ENCODE peak calls at places on chromosomes 3 and 15, in five cellular contexts. Y, F, N, L and G are unnamed samples.
A peak's percentile ranks its signal among the peaks of the same experiment; 100 is the strongest.

GRCh38 chr15:70778258-70779076 is 15.1 kb upstream of the UACA start:
- DNase-seq in Y (peak; percentile 80), F (no peak), N (peak; percentile 64), L (peak; percentile 80), G (no peak)

GRCh38 chr3:28835249-28835648 is 445.6 kb upstream of the RBMS3 start:
- DNase-seq in Y (no peak), F (no peak), N (no peak), L (no peak), G (no peak)

GRCh38 chr3:8596706-8597514 is 47.7 kb downstream of the SSUH2 start:
- DNase-seq in Y (no peak), F (no peak), N (no peak), L (no peak), G (no peak)

GRCh38 chr3:48018841-48019240 is 2.6 kb upstream of the MAP4 start:
- DNase-seq in Y (peak; percentile 63), F (no peak), N (peak; percentile 68), L (peak; percentile 79), G (no peak)

GRCh38 chr3:29152379-29152778 is 128.5 kb upstream of the RBMS3 start:
- DNase-seq in Y (no peak), F (no peak), N (no peak), L (no peak), G (no peak)

GRCh38 chr3:33315826-33316225 is 38.6 kb downstream of the FBXL2 start:
- DNase-seq in Y (peak; percentile 80), F (no peak), N (peak; percentile 44), L (peak; percentile 15), G (no peak)

GRCh38 chr3:150106752-150107428 is 136.2 kb upstream of the PFN2 start:
- DNase-seq in Y (peak; percentile 92), F (no peak), N (peak; percentile 97), L (peak; percentile 93), G (no peak)

GRCh38 chr3:60696559-60697125 is 554.6 kb downstream of the FHIT start:
- DNase-seq in Y (no peak), F (no peak), N (no peak), L (no peak), G (no peak)

GRCh38 chr3:174859109-174859735 is at the start of gene NAALADL2:
- DNase-seq in Y (no peak), F (no peak), N (no peak), L (no peak), G (no peak)

GRCh38 chr3:145243875-145244274 is 917.1 kb downstream of the PLOD2 start:
- DNase-seq in Y (peak; percentile 89), F (no peak), N (peak; percentile 93), L (peak; percentile 1), G (peak; percentile 56)

GRCh38 chr15:59457103-59457502 is 19.1 kb downstream of the FAM81A start:
- DNase-seq in Y (no peak), F (no peak), N (no peak), L (no peak), G (no peak)

GRCh38 chr3:179716226-179716625 is 63.4 kb downstream of the USP13 start:
- DNase-seq in Y (no peak), F (no peak), N (peak; percentile 4), L (no peak), G (no peak)

GRCh38 chr3:177141471-177141870 is 55.8 kb downstream of the TBL1XR1 start:
- DNase-seq in Y (no peak), F (no peak), N (no peak), L (no peak), G (no peak)

GRCh38 chr3:52021869-52022268 is 26.2 kb upstream of the RPL29 start:
- DNase-seq in Y (no peak), F (no peak), N (no peak), L (no peak), G (no peak)

GRCh38 chr15:41020829-41021228 is 67.6 kb downstream of the CHAC1 start:
- DNase-seq in Y (no peak), F (no peak), N (no peak), L (no peak), G (no peak)

GRCh38 chr15:81789403-81789802 is 256.4 kb downstream of the MEX3B start:
- DNase-seq in Y (no peak), F (no peak), N (no peak), L (no peak), G (no peak)

GRCh38 chr3:23508464-23508863 is 297.3 kb upstream of the UBE2E1 start:
- DNase-seq in Y (no peak), F (no peak), N (no peak), L (no peak), G (no peak)

GRCh38 chr3:87797872-87798566 is 260.8 kb downstream of the CGGBP1 start:
- DNase-seq in Y (no peak), F (no peak), N (no peak), L (no peak), G (no peak)

GRCh38 chr3:55164191-55164590 is 236.3 kb upstream of the LRTM1 start:
- DNase-seq in Y (peak; percentile 62), F (no peak), N (peak; percentile 85), L (no peak), G (no peak)

GRCh38 chr15:65981837-65982696 is 112.8 kb downstream of the RAB11A start:
- DNase-seq in Y (no peak), F (peak; percentile 52), N (no peak), L (no peak), G (no peak)

GRCh38 chr3:72341943-72342342 is 506.3 kb downstream of the SHQ1 start:
- DNase-seq in Y (no peak), F (no peak), N (no peak), L (no peak), G (no peak)

GRCh38 chr3:126525853-126526667 is 2.1 kb downstream of the CHST13 start:
- DNase-seq in Y (no peak), F (no peak), N (no peak), L (no peak), G (no peak)

GRCh38 chr15:76512971-76513370 is 176.4 kb downstream of the ISL2 start:
- DNase-seq in Y (no peak), F (no peak), N (peak; percentile 24), L (peak; percentile 15), G (no peak)

GRCh38 chr3:147977001-147977400 is 567.8 kb downstream of the ZIC1 start:
- DNase-seq in Y (no peak), F (no peak), N (no peak), L (no peak), G (no peak)

GRCh38 chr3:123755508-123755907 is 128.6 kb downstream of the MYLK start:
- DNase-seq in Y (no peak), F (no peak), N (no peak), L (no peak), G (no peak)

GRCh38 chr3:107604057-107604802 is 81.5 kb downstream of the BBX start:
- DNase-seq in Y (peak; percentile 44), F (no peak), N (peak; percentile 73), L (peak; percentile 43), G (no peak)

GRCh38 chr15:44075535-44075934 is 119.5 kb downstream of the FRMD5 start:
- DNase-seq in Y (peak; percentile 32), F (no peak), N (no peak), L (peak; percentile 1), G (no peak)

GRCh38 chr3:129662230-129662629 is 55.8 kb upstream of the PLXND1 start:
- DNase-seq in Y (no peak), F (no peak), N (peak; percentile 11), L (no peak), G (no peak)

GRCh38 chr15:38145671-38146111 is 106.9 kb upstream of the SPRED1 start:
- DNase-seq in Y (peak; percentile 25), F (no peak), N (peak; percentile 61), L (no peak), G (no peak)

GRCh38 chr3:25235033-25235432 is 193.0 kb upstream of the RARB start:
- DNase-seq in Y (peak; percentile 46), F (no peak), N (no peak), L (no peak), G (no peak)

GRCh38 chr3:134352031-134352671 is 22.1 kb downstream of the AMOTL2 start:
- DNase-seq in Y (no peak), F (no peak), N (peak; percentile 29), L (peak; percentile 40), G (no peak)

GRCh38 chr3:118501152-118501551 is 533.5 kb downstream of the IGSF11 start:
- DNase-seq in Y (peak; percentile 12), F (peak; percentile 15), N (no peak), L (no peak), G (no peak)
- TF ChIP-seq CTCF in Y (no peak), F (no peak), N (no peak), L (no peak), G (no peak)

GRCh38 chr15:51735211-51735610 is 2.2 kb downstream of the LYSMD2 start:
- DNase-seq in Y (no peak), F (no peak), N (no peak), L (no peak), G (no peak)
- TF ChIP-seq CTCF in Y (no peak), F (no peak), N (peak; percentile 4), L (peak; percentile 18), G (no peak)

DNA sequence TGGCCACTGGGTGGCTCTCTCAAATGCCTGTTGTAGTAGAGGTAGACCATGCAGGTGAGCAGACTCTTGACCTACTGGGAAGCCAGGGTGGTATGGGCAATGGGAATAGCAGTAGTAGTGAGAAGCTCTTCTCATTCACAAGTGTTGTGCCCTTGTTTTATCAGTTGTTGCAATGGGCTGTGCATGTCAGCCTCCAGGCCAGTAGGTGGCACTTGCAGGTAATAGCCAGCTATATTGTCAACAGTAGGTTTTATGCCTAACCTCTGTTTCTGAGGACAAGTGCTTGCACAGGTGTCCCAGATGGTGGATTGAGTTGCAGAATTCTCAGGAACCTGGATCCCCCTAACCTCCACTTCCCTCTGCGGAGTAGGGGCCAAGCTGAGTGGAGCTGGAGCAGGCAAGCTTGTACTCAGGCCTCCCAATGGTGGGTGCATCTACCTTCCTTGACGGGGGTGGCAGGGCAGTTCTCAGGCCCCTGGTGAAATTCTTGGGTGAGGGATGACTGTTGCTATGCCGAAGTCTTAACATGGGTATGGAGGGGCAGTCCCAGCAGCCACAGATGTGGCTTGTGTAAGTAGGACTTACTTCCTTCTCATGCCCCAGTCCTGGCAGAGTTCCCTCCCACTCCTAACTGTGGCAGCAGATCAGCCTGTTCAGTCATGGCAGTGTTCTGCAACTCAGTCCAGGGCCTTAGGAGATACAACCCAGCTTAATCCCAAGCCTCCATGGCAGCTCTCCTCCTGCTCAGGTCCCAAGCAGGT is 104.3 kb downstream of the NEO1 start:
- DNase-seq in Y (no peak), F (no peak), N (no peak), L (no peak), G (no peak)
- TF ChIP-seq CTCF in Y (no peak), F (no peak), N (no peak), L (no peak), G (no peak)

GRCh38 chr3:66406841-66407240 is 94.0 kb downstream of the LRIG1 start:
- DNase-seq in Y (no peak), F (no peak), N (no peak), L (no peak), G (no peak)

GRCh38 chr3:66404246-66404645 is 96.6 kb downstream of the LRIG1 start:
- DNase-seq in Y (no peak), F (no peak), N (no peak), L (no peak), G (no peak)

GRCh38 chr3:66406186-66406585 is 94.6 kb downstream of the LRIG1 start:
- DNase-seq in Y (no peak), F (no peak), N (no peak), L (no peak), G (no peak)

GRCh38 chr3:66404903-66405700 is 95.7 kb downstream of the LRIG1 start:
- DNase-seq in Y (no peak), F (no peak), N (peak; percentile 45), L (no peak), G (no peak)

DNA sequence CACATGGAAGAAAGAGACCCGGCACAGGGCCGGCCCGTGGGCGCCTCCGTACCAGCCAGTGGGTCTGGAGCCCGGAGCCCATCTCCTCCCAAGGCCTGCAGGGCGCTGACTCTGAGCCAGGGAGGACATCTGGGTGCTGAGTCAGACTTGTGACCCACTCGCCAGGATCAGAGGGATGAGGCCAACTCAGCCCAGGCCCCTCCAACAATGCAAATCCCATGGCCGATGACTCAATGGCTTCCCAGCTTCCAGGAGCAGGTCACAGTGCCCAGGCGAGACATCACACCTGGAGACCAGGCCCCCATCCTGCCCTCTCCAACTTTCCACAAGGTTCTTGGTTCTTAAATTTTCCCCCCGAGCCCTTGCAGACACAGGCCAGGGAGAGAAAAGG is 95.1 kb downstream of the LRIG1 start:
- DNase-seq in Y (peak; percentile 86), F (no peak), N (peak; percentile 93), L (peak; percentile 72), G (no peak)
- TF ChIP-seq CTCF in Y (no peak), F (no peak), N (no peak), L (no peak), G (no peak)